ENCODE peak calls at places on chromosomes 13 and 19, in eight cellular contexts. B is GM18507; H is fibroblast of the aortic adventitia; G is nephron progenitor cell; E is memory B cell; Y is anterior cingulate cortex; J is mesendoderm; L is CD8-positive, alpha-beta T cell. R is an unnamed sample.

GRCh38 chr19:10288662-10289166 is 1.0 kb upstream of the ICAM5 start:
- DNase-seq in B (no peak), H (no peak), G (peak), E (no peak), Y (no peak), J (peak), L (no peak), R (peak)

GRCh38 chr13:40031031-40031430 is 375.6 kb downstream of the COG6 start:
- DNase-seq in B (no peak), H (peak), G (no peak), E (no peak), Y (no peak), J (peak), L (no peak), R (no peak)

GRCh38 chr19:4360641-4361151 is 17.3 kb downstream of the MPND start:
- DNase-seq in B (no peak), H (no peak), G (no peak), E (no peak), Y (no peak), J (peak), L (no peak), R (no peak)

GRCh38 chr19:50607874-50608785 is 31.6 kb downstream of the SYT3 start:
- DNase-seq in B (peak), H (peak), G (peak), E (peak), Y (peak), J (peak), L (peak), R (peak)

GRCh38 chr13:65854431-65854830 is 1375.7 kb downstream of the PCDH9 start:
- DNase-seq in B (no peak), H (no peak), G (no peak), E (no peak), Y (no peak), J (peak), L (no peak), R (no peak)

GRCh38 chr13:108478179-108478578 is 151.2 kb upstream of the MYO16 start:
- DNase-seq in B (no peak), H (no peak), G (no peak), E (no peak), Y (no peak), J (no peak), L (no peak), R (no peak)

GRCh38 chr19:14409157-14410053 is 9.7 kb downstream of the DDX39A start:
- DNase-seq in B (no peak), H (no peak), G (no peak), E (no peak), Y (no peak), J (no peak), L (peak), R (no peak)

GRCh38 chr13:75870397-75870801 is 234.3 kb downstream of the LMO7 start:
- DNase-seq in B (peak), H (peak), G (no peak), E (no peak), Y (no peak), J (no peak), L (no peak), R (peak)

GRCh38 chr13:23673354-23673753 is 103.1 kb downstream of the TNFRSF19 start:
- DNase-seq in B (no peak), H (peak), G (no peak), E (no peak), Y (no peak), J (no peak), L (no peak), R (no peak)

GRCh38 chr13:75384881-75385707 is 96.9 kb downstream of the TBC1D4 start:
- DNase-seq in B (no peak), H (no peak), G (no peak), E (no peak), Y (no peak), J (no peak), L (no peak), R (no peak)

GRCh38 chr19:10891360-10892108 is 20.2 kb downstream of the CARM1 start:
- DNase-seq in B (no peak), H (peak), G (no peak), E (no peak), Y (no peak), J (no peak), L (no peak), R (no peak)

GRCh38 chr19:14363203-14364097 is 17.8 kb upstream of the ADGRE5 start:
- DNase-seq in B (no peak), H (peak), G (peak), E (no peak), Y (no peak), J (peak), L (peak), R (peak)

GRCh38 chr13:113657851-113658741 is at the start of gene ATP4B:
- DNase-seq in B (no peak), H (no peak), G (no peak), E (no peak), Y (no peak), J (no peak), L (no peak), R (no peak)

GRCh38 chr19:41701401-41702075 is 6.9 kb upstream of the CEACAM5 start:
- DNase-seq in B (no peak), H (no peak), G (no peak), E (no peak), Y (no peak), J (no peak), L (no peak), R (no peak)

R was measured in cardiac muscle cell.